ENCODE peak calls at places on chromosome 6, in eight cellular contexts. Z is GM23248, Y is small intestine, F is mucosa of descending colon, O is NT2/D1, N is lower lobe of right lung, J is ovary, M is aorta. B is an unnamed sample.

GRCh38 chr6:10659697-10660348 is 34.6 kb downstream of the C6orf52 start:
- DNase-seq in Z (no peak), Y (no peak), F (peak; percentile 42), O (no peak), N (peak; percentile 45), J (no peak), M (no peak), B (no peak)

GRCh38 chr6:149273318-149273717 is 44.2 kb upstream of the TAB2 start:
- DNase-seq in Z (no peak), Y (no peak), F (peak; percentile 38), O (no peak), N (peak; percentile 70), J (no peak), M (no peak), B (no peak)

GRCh38 chr6:11653028-11653583 is 115.6 kb downstream of the TMEM170B start:
- DNase-seq in Z (peak; percentile 89), Y (no peak), F (no peak), O (no peak), N (no peak), J (peak; percentile 46), M (no peak), B (peak; percentile 93)

GRCh38 chr6:37049990-37050853 is 44.8 kb downstream of the FGD2 start:
- DNase-seq in Z (no peak), Y (peak; percentile 54), F (peak; percentile 67), O (no peak), N (peak; percentile 91), J (no peak), M (peak; percentile 86), B (no peak)

GRCh38 chr6:116313377-116313776 is 33.6 kb upstream of the TSPYL1 start:
- DNase-seq in Z (peak; percentile 63), Y (no peak), F (no peak), O (no peak), N (no peak), J (no peak), M (no peak), B (peak; percentile 47)

GRCh38 chr6:121597654-121598053 is 162.2 kb downstream of the GJA1 start:
- DNase-seq in Z (peak; percentile 78), Y (no peak), F (no peak), O (no peak), N (no peak), J (no peak), M (no peak), B (peak; percentile 58)

GRCh38 chr6:7146079-7146828 is 38.5 kb downstream of the RREB1 start:
- DNase-seq in Z (peak; percentile 79), Y (peak; percentile 69), F (peak; percentile 79), O (no peak), N (peak; percentile 76), J (no peak), M (no peak), B (peak; percentile 69)

GRCh38 chr6:34957184-34957904 is 68.3 kb downstream of the ANKS1A start:
- DNase-seq in Z (no peak), Y (no peak), F (no peak), O (no peak), N (no peak), J (no peak), M (no peak), B (no peak)

GRCh38 chr6:90406142-90406794 is 109.6 kb upstream of the BACH2 start:
- DNase-seq in Z (peak; percentile 74), Y (no peak), F (no peak), O (no peak), N (no peak), J (no peak), M (no peak), B (peak; percentile 78)

GRCh38 chr6:12381587-12381986 is 91.4 kb downstream of the EDN1 start:
- DNase-seq in Z (peak; percentile 46), Y (no peak), F (no peak), O (no peak), N (no peak), J (no peak), M (no peak), B (peak; percentile 42)

GRCh38 chr6:148682990-148683389 is 63.8 kb upstream of the UST start:
- DNase-seq in Z (no peak), Y (no peak), F (no peak), O (no peak), N (no peak), J (no peak), M (no peak), B (no peak)

GRCh38 chr6:148557796-148558457 is 188.9 kb upstream of the UST start:
- DNase-seq in Z (peak; percentile 41), Y (no peak), F (no peak), O (no peak), N (no peak), J (no peak), M (no peak), B (peak; percentile 78)

GRCh38 chr6:6492675-6493074 is 95.8 kb upstream of the LY86 start:
- DNase-seq in Z (no peak), Y (no peak), F (no peak), O (no peak), N (no peak), J (no peak), M (no peak), B (no peak)

GRCh38 chr6:42342011-42342553 is 109.6 kb downstream of the TRERF1 start:
- DNase-seq in Z (no peak), Y (no peak), F (no peak), O (no peak), N (no peak), J (no peak), M (no peak), B (no peak)

GRCh38 chr6:113584767-113585166 is 272.4 kb upstream of the MARCKS start:
- DNase-seq in Z (no peak), Y (no peak), F (no peak), O (no peak), N (no peak), J (no peak), M (no peak), B (no peak)

GRCh38 chr6:12069891-12070529 is 57.9 kb downstream of the HIVEP1 start:
- DNase-seq in Z (peak; percentile 26), Y (no peak), F (no peak), O (no peak), N (no peak), J (no peak), M (no peak), B (no peak)

GRCh38 chr6:113433506-113433991 is 423.6 kb upstream of the MARCKS start:
- DNase-seq in Z (peak; percentile 90), Y (peak; percentile 57), F (peak; percentile 35), O (no peak), N (peak; percentile 59), J (no peak), M (no peak), B (peak; percentile 48)

GRCh38 chr6:154765273-154765672 is 32.1 kb downstream of the SCAF8 start:
- DNase-seq in Z (no peak), Y (no peak), F (no peak), O (no peak), N (no peak), J (no peak), M (no peak), B (no peak)
- H3K4me1 ChIP-seq in Z (peaks cover 13% of the 10 kb centered on the region), Y (no peaks in the 10 kb centered on the region), F (peaks cover 6% of the 10 kb centered on the region), O (no peaks in the 10 kb centered on the region), N (peaks cover 42% of the 10 kb centered on the region), J (peaks cover 10% of the 10 kb centered on the region), M (peaks cover 14% of the 10 kb centered on the region), B (peaks cover 5% of the 10 kb centered on the region)

GRCh38 chr6:158853872-158854213 is 34.7 kb upstream of the EZR start:
- DNase-seq in Z (no peak), Y (no peak), F (no peak), O (no peak), N (no peak), J (no peak), M (no peak), B (no peak)

GRCh38 chr6:158853072-158853871 is 34.1 kb upstream of the EZR start:
- DNase-seq in Z (peak; percentile 94), Y (peak; percentile 99), F (peak; percentile 89), O (peak; percentile 95), N (peak; percentile 92), J (peak; percentile 65), M (no peak), B (peak; percentile 97)

GRCh38 chr6:158852312-158853071 is 33.3 kb upstream of the EZR start:
- DNase-seq in Z (no peak), Y (no peak), F (no peak), O (no peak), N (no peak), J (no peak), M (no peak), B (no peak)

GRCh38 chr6:158856261-158856660 is 37.1 kb upstream of the EZR start:
- DNase-seq in Z (no peak), Y (no peak), F (no peak), O (no peak), N (no peak), J (peak; percentile 49), M (no peak), B (no peak)

GRCh38 chr6:158854214-158855101 is 35.3 kb upstream of the EZR start:
- DNase-seq in Z (peak; percentile 49), Y (no peak), F (no peak), O (peak; percentile 68), N (no peak), J (no peak), M (no peak), B (peak; percentile 84)
- H3K4me1 ChIP-seq in Z (peaks cover 38% of the 10 kb centered on the region), Y (peaks cover 17% of the 10 kb centered on the region), F (peaks cover 41% of the 10 kb centered on the region), O (peaks cover 6% of the 10 kb centered on the region), N (peaks cover 46% of the 10 kb centered on the region), J (peaks cover 2% of the 10 kb centered on the region), M (no peaks in the 10 kb centered on the region), B (peaks cover 44% of the 10 kb centered on the region)

GRCh38 chr6:139313784-139314545 is 22.2 kb upstream of the TXLNB start:
- DNase-seq in Z (no peak), Y (no peak), F (no peak), O (peak; percentile 81), N (no peak), J (no peak), M (no peak), B (no peak)

GRCh38 chr6:139316622-139317317 is 25.0 kb upstream of the TXLNB start:
- DNase-seq in Z (no peak), Y (no peak), F (no peak), O (no peak), N (no peak), J (no peak), M (no peak), B (no peak)

GRCh38 chr6:139311826-139312225 is 20.0 kb upstream of the TXLNB start:
- DNase-seq in Z (no peak), Y (no peak), F (no peak), O (no peak), N (no peak), J (no peak), M (no peak), B (no peak)

GRCh38 chr6:139308936-139309603 is 17.3 kb upstream of the TXLNB start:
- DNase-seq in Z (peak; percentile 68), Y (peak; percentile 71), F (no peak), O (no peak), N (no peak), J (no peak), M (no peak), B (peak; percentile 72)

DNA sequence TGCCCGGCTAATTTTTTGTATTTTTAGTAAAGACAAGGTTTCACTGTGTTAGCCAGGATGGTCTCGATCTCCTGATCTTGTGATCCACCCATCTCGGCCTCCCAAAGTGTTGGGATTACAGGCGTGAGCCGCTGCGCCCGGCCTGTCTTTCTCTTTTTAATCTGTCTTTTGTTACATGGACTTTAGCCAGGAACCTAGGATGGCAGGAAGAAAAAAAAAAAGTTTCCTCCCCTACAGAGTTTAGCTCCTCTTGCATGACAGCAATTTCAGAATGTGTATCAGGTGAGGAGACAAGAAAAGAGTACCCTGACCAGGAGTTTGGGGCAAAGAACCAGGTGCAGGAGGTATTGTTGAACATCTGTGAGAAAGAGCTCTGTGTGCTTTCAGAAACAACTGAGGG is 21.4 kb upstream of the TXLNB start:
- DNase-seq in Z (no peak), Y (no peak), F (no peak), O (peak; percentile 46), N (no peak), J (no peak), M (no peak), B (no peak)
- H3K4me1 ChIP-seq in Z (peaks cover 12% of the 10 kb centered on the region), Y (no peaks in the 10 kb centered on the region), F (peaks cover 9% of the 10 kb centered on the region), O (no peaks in the 10 kb centered on the region), N (peaks cover 9% of the 10 kb centered on the region), J (no peaks in the 10 kb centered on the region), M (no peaks in the 10 kb centered on the region), B (peaks cover 4% of the 10 kb centered on the region)

GRCh38 chr6:111564482-111564945 is 41.2 kb downstream of the TRAF3IP2 start:
- DNase-seq in Z (peak; percentile 90), Y (no peak), F (no peak), O (no peak), N (no peak), J (no peak), M (peak; percentile 85), B (peak; percentile 71)
- H3K4me1 ChIP-seq in Z (peaks cover 50% of the 10 kb centered on the region), Y (no peaks in the 10 kb centered on the region), F (peaks cover 12% of the 10 kb centered on the region), O (peaks cover 2% of the 10 kb centered on the region), N (peaks cover 62% of the 10 kb centered on the region), J (peaks cover 13% of the 10 kb centered on the region), M (peaks cover 9% of the 10 kb centered on the region), B (peaks cover 35% of the 10 kb centered on the region)

B was measured in astrocyte.